ENCODE peak calls at places on chromosomes 11 and 22, in six cellular contexts. B, P, N, S, R and V are unnamed samples.

GRCh38 chr11:28107331-28107725 is 628 bp downstream of the KIF18A start:
- DNase-seq in B (peak; percentile 31), P (no peak), N (no peak), S (no peak), R (peak; percentile 24), V (no peak)

GRCh38 chr11:91308069-91308468 is 916.5 kb upstream of the FAT3 start:
- DNase-seq in B (no peak), P (no peak), N (no peak), S (no peak), R (no peak), V (no peak)

GRCh38 chr11:93073508-93074280 is 104.2 kb downstream of the MTNR1B start:
- DNase-seq in B (no peak), P (no peak), N (no peak), S (no peak), R (no peak), V (no peak)

GRCh38 chr22:37741312-37741795 is 44.5 kb downstream of the TRIOBP start:
- DNase-seq in B (peak; percentile 99), P (no peak), N (no peak), S (no peak), R (no peak), V (no peak)

GRCh38 chr11:926341-926916 is 759 bp downstream of the AP2A2 start:
- DNase-seq in B (peak; percentile 72), P (peak; percentile 28), N (no peak), S (no peak), R (peak; percentile 24), V (no peak)

GRCh38 chr11:78380615-78381029 is 37.0 kb downstream of the GAB2 start:
- DNase-seq in B (peak; percentile 41), P (no peak), N (no peak), S (no peak), R (no peak), V (no peak)

GRCh38 chr22:17087176-17088131 is 2.7 kb downstream of the IL17RA start:
- DNase-seq in B (peak; percentile 41), P (no peak), N (no peak), S (no peak), R (peak; percentile 67), V (no peak)

GRCh38 chr11:41307371-41308080 is 151.9 kb downstream of the LRRC4C start:
- DNase-seq in B (no peak), P (no peak), N (no peak), S (no peak), R (no peak), V (no peak)

GRCh38 chr11:36953986-36954385 is 355.9 kb upstream of the RAG2 start:
- DNase-seq in B (no peak), P (no peak), N (no peak), S (no peak), R (no peak), V (no peak)

GRCh38 chr11:33294797-33295196 is 37.6 kb downstream of the HIPK3 start:
- DNase-seq in B (no peak), P (no peak), N (no peak), S (no peak), R (no peak), V (no peak)

GRCh38 chr11:96000064-96000463 is 76.2 kb upstream of the MTMR2 start:
- DNase-seq in B (peak; percentile 25), P (no peak), N (no peak), S (no peak), R (no peak), V (no peak)

GRCh38 chr11:70567680-70568503 is 169.6 kb downstream of the CTTN start:
- DNase-seq in B (peak; percentile 28), P (no peak), N (no peak), S (no peak), R (no peak), V (no peak)

GRCh38 chr11:65497141-65498041 is 1.5 kb upstream of the MALAT1 start:
- DNase-seq in B (peak; percentile 98), P (peak; percentile 97), N (peak; percentile 92), S (peak; percentile 99), R (peak; percentile 100), V (peak; percentile 67)

GRCh38 chr22:50189184-50189848 is 3.6 kb downstream of the TRABD start:
- DNase-seq in B (no peak), P (no peak), N (no peak), S (no peak), R (no peak), V (no peak)

GRCh38 chr11:75349540-75350116 is 1.8 kb downstream of the ARRB1 start:
- DNase-seq in B (no peak), P (no peak), N (no peak), S (no peak), R (no peak), V (no peak)

GRCh38 chr11:25317221-25317620 is 820.4 kb downstream of the LUZP2 start:
- DNase-seq in B (no peak), P (no peak), N (no peak), S (no peak), R (no peak), V (no peak)

GRCh38 chr11:128884703-128885338 is 6.3 kb upstream of the KCNJ5 start:
- DNase-seq in B (peak; percentile 68), P (peak; percentile 20), N (no peak), S (no peak), R (peak; percentile 74), V (no peak)

GRCh38 chr22:43835166-43835565 is 23.1 kb upstream of the EFCAB6 start:
- DNase-seq in B (no peak), P (no peak), N (no peak), S (no peak), R (no peak), V (no peak)

GRCh38 chr22:21044931-21045584 is 688 bp upstream of the LRRC74B start:
- DNase-seq in B (peak; percentile 89), P (peak; percentile 92), N (no peak), S (no peak), R (peak; percentile 27), V (no peak)

GRCh38 chr11:2930705-2931415 is 1.6 kb upstream of the PHLDA2 start:
- DNase-seq in B (peak; percentile 29), P (peak; percentile 34), N (no peak), S (no peak), R (peak; percentile 80), V (no peak)

GRCh38 chr11:35905901-35906661 is 37.8 kb upstream of the LDLRAD3 start:
- DNase-seq in B (no peak), P (no peak), N (no peak), S (no peak), R (no peak), V (no peak)

GRCh38 chr11:8586184-8586583 is 7.8 kb downstream of the STK33 start:
- DNase-seq in B (no peak), P (no peak), N (no peak), S (no peak), R (no peak), V (no peak)

GRCh38 chr22:24191381-24191841 is 10.1 kb downstream of the SUSD2 start:
- DNase-seq in B (no peak), P (no peak), N (no peak), S (no peak), R (no peak), V (peak; percentile 24)

GRCh38 chr22:49546811-49547585 is 280.7 kb downstream of the BRD1 start:
- DNase-seq in B (no peak), P (no peak), N (no peak), S (no peak), R (no peak), V (no peak)

GRCh38 chr22:21937821-21938070 is 14.9 kb downstream of the PPM1F start:
- DNase-seq in B (peak; percentile 91), P (peak; percentile 46), N (no peak), S (no peak), R (no peak), V (no peak)

GRCh38 chr11:1149545-1149944 is 8.2 kb upstream of the MUC5AC start:
- DNase-seq in B (no peak), P (no peak), N (no peak), S (no peak), R (no peak), V (no peak)

GRCh38 chr22:47090591-47091240 is 328.3 kb downstream of the TBC1D22A start:
- DNase-seq in B (peak; percentile 38), P (peak; percentile 25), N (no peak), S (no peak), R (peak; percentile 48), V (no peak)

GRCh38 chr11:22671751-22672150 is 5.3 kb downstream of the GAS2 start:
- DNase-seq in B (peak; percentile 25), P (no peak), N (no peak), S (no peak), R (no peak), V (no peak)